ENCODE peak calls at places on chromosomes 12 and 14, in six cellular contexts. One of them, this sample, is unnamed.

GRCh38 chr12:74111688-74112360 is 425.8 kb upstream of the ATXN7L3B start:
- DNase-seq in left ventricle myocardium inferior: no peak
- DNase-seq in effector memory CD4-positive, alpha-beta T cell: no peak
- DNase-seq in dorsolateral prefrontal cortex: no peak
- DNase-seq in astrocyte: no peak
- DNase-seq in PC-3: peak
- DNase-seq in this sample: no peak

GRCh38 chr14:95058491-95058890 is 98.8 kb downstream of the DICER1 start:
- DNase-seq in left ventricle myocardium inferior: no peak
- DNase-seq in effector memory CD4-positive, alpha-beta T cell: no peak
- DNase-seq in dorsolateral prefrontal cortex: no peak
- DNase-seq in astrocyte: no peak
- DNase-seq in PC-3: no peak
- DNase-seq in this sample: no peak

GRCh38 chr14:68947802-68948201 is 31.3 kb downstream of the ACTN1 start:
- DNase-seq in left ventricle myocardium inferior: peak
- DNase-seq in effector memory CD4-positive, alpha-beta T cell: no peak
- DNase-seq in dorsolateral prefrontal cortex: no peak
- DNase-seq in astrocyte: no peak
- DNase-seq in PC-3: no peak
- DNase-seq in this sample: peak

GRCh38 chr14:55689971-55690871 is 110.2 kb downstream of the KTN1 start:
- DNase-seq in left ventricle myocardium inferior: no peak
- DNase-seq in effector memory CD4-positive, alpha-beta T cell: no peak
- DNase-seq in dorsolateral prefrontal cortex: no peak
- DNase-seq in astrocyte: no peak
- DNase-seq in PC-3: peak
- DNase-seq in this sample: peak

GRCh38 chr14:78725086-78725485 is 554.9 kb downstream of the NRXN3 start:
- DNase-seq in left ventricle myocardium inferior: no peak
- DNase-seq in effector memory CD4-positive, alpha-beta T cell: no peak
- DNase-seq in dorsolateral prefrontal cortex: no peak
- DNase-seq in astrocyte: no peak
- DNase-seq in PC-3: no peak
- DNase-seq in this sample: no peak

GRCh38 chr14:80055226-80055625 is 156.1 kb downstream of the DIO2 start:
- DNase-seq in left ventricle myocardium inferior: no peak
- DNase-seq in effector memory CD4-positive, alpha-beta T cell: no peak
- DNase-seq in dorsolateral prefrontal cortex: no peak
- DNase-seq in astrocyte: peak
- DNase-seq in PC-3: peak
- DNase-seq in this sample: no peak

GRCh38 chr14:38339704-38340103 is 83.8 kb upstream of the CLEC14A start:
- DNase-seq in left ventricle myocardium inferior: no peak
- DNase-seq in effector memory CD4-positive, alpha-beta T cell: no peak
- DNase-seq in dorsolateral prefrontal cortex: no peak
- DNase-seq in astrocyte: peak
- DNase-seq in PC-3: peak
- DNase-seq in this sample: no peak

GRCh38 chr12:13631873-13632272 is 349.5 kb downstream of the GRIN2B start:
- DNase-seq in left ventricle myocardium inferior: no peak
- DNase-seq in effector memory CD4-positive, alpha-beta T cell: no peak
- DNase-seq in dorsolateral prefrontal cortex: no peak
- DNase-seq in astrocyte: no peak
- DNase-seq in PC-3: no peak
- DNase-seq in this sample: no peak

GRCh38 chr14:30521899-30522736 is 36.8 kb upstream of the G2E3 start:
- DNase-seq in left ventricle myocardium inferior: no peak
- DNase-seq in effector memory CD4-positive, alpha-beta T cell: no peak
- DNase-seq in dorsolateral prefrontal cortex: no peak
- DNase-seq in astrocyte: peak
- DNase-seq in PC-3: peak
- DNase-seq in this sample: peak

GRCh38 chr14:52328286-52328685 is 14.2 kb downstream of the PTGER2 start:
- DNase-seq in left ventricle myocardium inferior: no peak
- DNase-seq in effector memory CD4-positive, alpha-beta T cell: no peak
- DNase-seq in dorsolateral prefrontal cortex: no peak
- DNase-seq in astrocyte: peak
- DNase-seq in PC-3: peak
- DNase-seq in this sample: no peak

GRCh38 chr12:60101715-60102114 is 505.9 kb downstream of the SLC16A7 start:
- DNase-seq in left ventricle myocardium inferior: no peak
- DNase-seq in effector memory CD4-positive, alpha-beta T cell: no peak
- DNase-seq in dorsolateral prefrontal cortex: no peak
- DNase-seq in astrocyte: peak
- DNase-seq in PC-3: peak
- DNase-seq in this sample: no peak

DNA sequence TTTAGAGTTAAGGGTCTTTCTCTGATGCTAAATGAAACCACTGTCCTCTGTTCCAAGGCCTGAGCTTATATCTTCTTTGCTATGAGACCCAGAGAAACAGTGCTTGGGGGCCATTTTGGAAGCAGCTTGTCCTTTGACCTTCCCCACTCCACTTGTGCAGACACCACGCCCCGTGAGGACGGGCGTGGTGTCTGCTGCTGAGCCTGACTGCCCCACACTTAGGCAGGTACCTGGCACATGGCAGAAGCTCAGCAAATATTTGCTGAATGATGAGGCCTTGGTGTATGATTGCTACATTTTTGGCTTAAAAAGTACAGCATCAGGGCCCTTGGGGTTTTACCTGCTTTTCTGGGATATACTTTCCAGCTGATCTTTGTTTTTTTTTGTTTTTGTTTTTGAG is 69.9 kb downstream of the RASSF3 start:
- DNase-seq in left ventricle myocardium inferior: no peak
- DNase-seq in effector memory CD4-positive, alpha-beta T cell: no peak
- DNase-seq in dorsolateral prefrontal cortex: no peak
- DNase-seq in astrocyte: no peak
- DNase-seq in PC-3: peak
- DNase-seq in this sample: no peak
- H3K4me3 ChIP-seq in left ventricle myocardium inferior: peak
- H3K4me3 ChIP-seq in effector memory CD4-positive, alpha-beta T cell: peak
- H3K4me3 ChIP-seq in dorsolateral prefrontal cortex: no peak
- H3K4me3 ChIP-seq in astrocyte: no peak
- H3K4me3 ChIP-seq in PC-3: peak
- H3K4me3 ChIP-seq in this sample: no peak

GRCh38 chr14:65846469-65846868 is 433.9 kb downstream of the FUT8 start:
- DNase-seq in left ventricle myocardium inferior: no peak
- DNase-seq in effector memory CD4-positive, alpha-beta T cell: no peak
- DNase-seq in dorsolateral prefrontal cortex: no peak
- DNase-seq in astrocyte: no peak
- DNase-seq in PC-3: no peak
- DNase-seq in this sample: no peak
- H3K4me3 ChIP-seq in left ventricle myocardium inferior: no peak
- H3K4me3 ChIP-seq in effector memory CD4-positive, alpha-beta T cell: peak
- H3K4me3 ChIP-seq in dorsolateral prefrontal cortex: no peak
- H3K4me3 ChIP-seq in astrocyte: no peak
- H3K4me3 ChIP-seq in PC-3: no peak
- H3K4me3 ChIP-seq in this sample: no peak

DNA sequence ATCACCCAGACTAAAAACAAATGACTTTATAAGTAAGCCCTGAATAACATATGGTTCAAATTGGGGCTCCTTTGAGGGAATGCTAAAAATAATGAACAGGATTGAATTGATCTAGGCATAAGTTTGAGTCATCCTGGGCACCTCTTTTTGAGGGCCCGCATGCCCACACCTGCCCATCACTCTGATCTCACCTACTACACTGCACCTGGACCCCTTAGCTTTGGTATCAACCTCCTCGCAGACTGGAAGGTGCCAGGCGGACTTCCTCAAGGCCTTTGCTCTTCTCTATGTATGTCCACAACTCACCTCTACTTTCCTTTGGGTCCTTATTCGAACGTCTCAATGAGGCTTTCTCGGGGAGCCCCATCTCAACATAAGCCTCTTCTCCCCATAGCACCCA is 17.2 kb downstream of the NTN4 start:
- DNase-seq in left ventricle myocardium inferior: no peak
- DNase-seq in effector memory CD4-positive, alpha-beta T cell: no peak
- DNase-seq in dorsolateral prefrontal cortex: no peak
- DNase-seq in astrocyte: no peak
- DNase-seq in PC-3: no peak
- DNase-seq in this sample: no peak
- H3K4me3 ChIP-seq in left ventricle myocardium inferior: no peak
- H3K4me3 ChIP-seq in effector memory CD4-positive, alpha-beta T cell: no peak
- H3K4me3 ChIP-seq in dorsolateral prefrontal cortex: no peak
- H3K4me3 ChIP-seq in astrocyte: no peak
- H3K4me3 ChIP-seq in PC-3: no peak
- H3K4me3 ChIP-seq in this sample: no peak

GRCh38 chr12:49975370-49975761 is 2.6 kb downstream of the AQP6 start:
- DNase-seq in left ventricle myocardium inferior: no peak
- DNase-seq in effector memory CD4-positive, alpha-beta T cell: no peak
- DNase-seq in dorsolateral prefrontal cortex: peak
- DNase-seq in astrocyte: no peak
- DNase-seq in PC-3: no peak
- DNase-seq in this sample: no peak

GRCh38 chr12:49972641-49973360 is at the start of gene AQP6:
- DNase-seq in left ventricle myocardium inferior: no peak
- DNase-seq in effector memory CD4-positive, alpha-beta T cell: no peak
- DNase-seq in dorsolateral prefrontal cortex: peak
- DNase-seq in astrocyte: no peak
- DNase-seq in PC-3: no peak
- DNase-seq in this sample: no peak

GRCh38 chr12:49973361-49973830 is 649 bp downstream of the AQP6 start:
- DNase-seq in left ventricle myocardium inferior: no peak
- DNase-seq in effector memory CD4-positive, alpha-beta T cell: no peak
- DNase-seq in dorsolateral prefrontal cortex: peak
- DNase-seq in astrocyte: no peak
- DNase-seq in PC-3: no peak
- DNase-seq in this sample: no peak

GRCh38 chr12:49974677-49975369 is 2.1 kb downstream of the AQP6 start:
- DNase-seq in left ventricle myocardium inferior: no peak
- DNase-seq in effector memory CD4-positive, alpha-beta T cell: no peak
- DNase-seq in dorsolateral prefrontal cortex: peak
- DNase-seq in astrocyte: no peak
- DNase-seq in PC-3: no peak
- DNase-seq in this sample: no peak

DNA sequence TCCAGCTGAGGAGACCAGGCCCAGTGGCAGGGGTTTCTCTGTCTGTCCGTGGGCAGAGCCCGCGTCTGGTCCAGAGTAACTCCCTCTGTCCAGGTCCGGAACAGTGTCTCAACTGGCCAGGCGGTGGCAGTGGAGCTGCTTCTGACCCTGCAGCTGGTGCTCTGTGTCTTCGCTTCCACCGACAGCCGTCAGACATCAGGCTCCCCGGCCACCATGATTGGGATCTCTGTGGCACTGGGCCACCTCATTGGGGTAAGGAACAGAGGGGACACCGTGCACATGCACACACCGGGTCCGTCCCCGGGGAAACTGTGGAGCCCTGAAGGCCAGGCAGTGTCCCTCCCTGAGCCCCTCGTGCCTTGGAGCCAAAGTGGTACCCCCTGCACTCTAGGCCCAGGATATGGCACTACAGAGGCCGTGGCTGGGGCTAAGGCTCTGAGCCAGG is 1.5 kb downstream of the AQP6 start:
- DNase-seq in left ventricle myocardium inferior: peak
- DNase-seq in effector memory CD4-positive, alpha-beta T cell: no peak
- DNase-seq in dorsolateral prefrontal cortex: peak
- DNase-seq in astrocyte: peak
- DNase-seq in PC-3: peak
- DNase-seq in this sample: no peak
- H3K4me3 ChIP-seq in left ventricle myocardium inferior: no peak
- H3K4me3 ChIP-seq in effector memory CD4-positive, alpha-beta T cell: no peak
- H3K4me3 ChIP-seq in dorsolateral prefrontal cortex: peak
- H3K4me3 ChIP-seq in astrocyte: no peak
- H3K4me3 ChIP-seq in PC-3: no peak
- H3K4me3 ChIP-seq in this sample: no peak

DNA sequence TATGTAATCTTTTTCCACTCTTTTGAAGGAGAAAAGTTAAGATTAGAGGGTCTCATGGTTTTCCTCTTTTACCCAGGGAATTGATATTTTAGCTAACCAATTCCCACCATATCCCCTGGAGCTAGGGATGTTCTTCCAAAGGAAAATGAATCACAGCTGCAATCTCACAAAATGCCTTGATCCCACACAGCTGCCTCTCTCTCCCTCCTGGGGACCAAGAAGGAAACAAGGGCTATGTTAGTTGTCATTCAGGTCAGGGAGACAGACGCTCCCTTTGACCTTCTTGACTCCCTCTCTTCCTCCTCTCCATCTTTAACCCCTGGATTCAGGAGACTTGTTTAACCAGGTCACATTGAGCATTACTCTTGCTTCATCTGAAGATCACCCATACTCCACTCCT is 9.5 kb downstream of the DCN start:
- DNase-seq in left ventricle myocardium inferior: no peak
- DNase-seq in effector memory CD4-positive, alpha-beta T cell: no peak
- DNase-seq in dorsolateral prefrontal cortex: no peak
- DNase-seq in astrocyte: no peak
- DNase-seq in PC-3: no peak
- DNase-seq in this sample: no peak
- H3K4me3 ChIP-seq in left ventricle myocardium inferior: peak
- H3K4me3 ChIP-seq in effector memory CD4-positive, alpha-beta T cell: no peak
- H3K4me3 ChIP-seq in dorsolateral prefrontal cortex: no peak
- H3K4me3 ChIP-seq in astrocyte: no peak
- H3K4me3 ChIP-seq in PC-3: no peak
- H3K4me3 ChIP-seq in this sample: no peak